ENCODE peak calls at places on chromosomes 7 and 10, in seven cellular contexts. O is DND-41, Q is mesenchymal stem cell, B is mammary epithelial cell, G is H9, M is GM23248, F is astrocyte. K is an unnamed sample.

GRCh38 chr10:112471878-112472487 is 25.0 kb downstream of the VTI1A start:
- DNase-seq in O (no peak), Q (peak), B (peak), G (no peak), M (peak), F (peak), K (no peak)

GRCh38 chr7:99036531-99037175 is 107.3 kb downstream of the SMURF1 start:
- DNase-seq in O (peak), Q (peak), B (peak), G (peak), M (peak), F (peak), K (no peak)

GRCh38 chr7:43318188-43318587 is 205.7 kb downstream of the HECW1 start:
- DNase-seq in O (no peak), Q (no peak), B (no peak), G (no peak), M (peak), F (no peak), K (no peak)

GRCh38 chr7:154750353-154750801 is 252.5 kb downstream of the PAXIP1 start:
- DNase-seq in O (no peak), Q (no peak), B (no peak), G (no peak), M (no peak), F (no peak), K (no peak)

GRCh38 chr7:80748302-80749042 is 110.0 kb downstream of the CD36 start:
- DNase-seq in O (no peak), Q (no peak), B (no peak), G (no peak), M (no peak), F (peak), K (no peak)

GRCh38 chr7:148699024-148699771 is 495 bp downstream of the CUL1 start:
- DNase-seq in O (peak), Q (peak), B (peak), G (peak), M (peak), F (peak), K (no peak)

GRCh38 chr10:86413046-86413728 is 46.6 kb upstream of the GRID1 start:
- DNase-seq in O (peak), Q (peak), B (no peak), G (no peak), M (peak), F (peak), K (no peak)

GRCh38 chr10:73771722-73772279 is 10.0 kb upstream of the CHCHD1 start:
- DNase-seq in O (no peak), Q (no peak), B (no peak), G (peak), M (peak), F (no peak), K (peak)

GRCh38 chr7:131052285-131052942 is 275.3 kb upstream of the MKLN1 start:
- DNase-seq in O (peak), Q (no peak), B (no peak), G (no peak), M (no peak), F (no peak), K (no peak)

GRCh38 chr10:54133201-54133600 is 667.8 kb downstream of the PCDH15 start:
- DNase-seq in O (no peak), Q (peak), B (no peak), G (no peak), M (no peak), F (no peak), K (no peak)

DNA sequence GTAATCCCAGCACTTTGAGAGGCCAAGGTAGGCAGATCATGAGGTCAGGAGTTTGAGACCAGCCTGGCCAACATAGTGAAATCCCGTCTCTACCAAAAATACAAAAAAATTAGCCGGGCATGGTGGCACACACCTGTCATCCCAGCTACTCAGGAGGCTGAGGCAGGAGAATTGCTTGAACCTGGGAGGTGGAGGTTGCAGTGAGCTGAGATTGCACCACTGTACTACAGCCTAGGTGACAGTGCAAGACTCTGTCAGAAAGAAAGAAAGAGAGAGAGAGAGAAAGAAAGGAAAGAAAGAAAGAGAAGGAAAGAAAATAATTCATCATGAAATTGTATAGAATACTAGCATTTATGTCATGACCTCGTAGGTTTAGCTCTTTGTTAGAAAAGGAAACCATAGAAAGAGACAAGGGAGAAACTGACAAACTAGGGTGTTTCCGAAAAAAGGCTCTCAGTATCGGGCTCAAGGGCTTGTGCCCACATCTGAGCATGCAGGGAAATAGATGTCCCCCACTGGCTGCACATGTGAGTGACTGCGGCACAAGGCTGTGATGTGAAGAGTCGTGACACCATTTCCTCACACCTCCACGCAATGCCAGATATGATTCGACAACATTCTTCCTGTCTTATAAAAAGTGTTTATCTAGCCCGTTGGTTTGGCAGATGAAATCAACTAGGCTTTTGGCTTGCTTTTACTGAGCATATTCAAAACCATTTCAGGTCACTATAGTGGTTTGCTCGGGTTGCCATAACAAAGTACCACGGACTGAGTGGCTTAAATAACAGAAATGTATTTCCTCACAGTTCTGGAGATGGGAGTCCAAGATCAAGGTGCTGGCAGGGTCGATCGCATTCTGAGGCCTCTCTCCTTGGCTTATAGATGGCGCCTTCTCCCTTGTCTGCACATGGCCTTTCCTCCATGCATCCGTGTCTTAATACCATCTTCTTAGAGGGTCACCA is 2.0 kb downstream of the SRGN start:
- DNase-seq in O (no peak), Q (no peak), B (no peak), G (no peak), M (no peak), F (peak), K (no peak)
- H3K9ac ChIP-seq in O (no peak), Q (no peak), B (no peak), G (no peak), M (no peak), F (no peak), K (no peak)

DNA sequence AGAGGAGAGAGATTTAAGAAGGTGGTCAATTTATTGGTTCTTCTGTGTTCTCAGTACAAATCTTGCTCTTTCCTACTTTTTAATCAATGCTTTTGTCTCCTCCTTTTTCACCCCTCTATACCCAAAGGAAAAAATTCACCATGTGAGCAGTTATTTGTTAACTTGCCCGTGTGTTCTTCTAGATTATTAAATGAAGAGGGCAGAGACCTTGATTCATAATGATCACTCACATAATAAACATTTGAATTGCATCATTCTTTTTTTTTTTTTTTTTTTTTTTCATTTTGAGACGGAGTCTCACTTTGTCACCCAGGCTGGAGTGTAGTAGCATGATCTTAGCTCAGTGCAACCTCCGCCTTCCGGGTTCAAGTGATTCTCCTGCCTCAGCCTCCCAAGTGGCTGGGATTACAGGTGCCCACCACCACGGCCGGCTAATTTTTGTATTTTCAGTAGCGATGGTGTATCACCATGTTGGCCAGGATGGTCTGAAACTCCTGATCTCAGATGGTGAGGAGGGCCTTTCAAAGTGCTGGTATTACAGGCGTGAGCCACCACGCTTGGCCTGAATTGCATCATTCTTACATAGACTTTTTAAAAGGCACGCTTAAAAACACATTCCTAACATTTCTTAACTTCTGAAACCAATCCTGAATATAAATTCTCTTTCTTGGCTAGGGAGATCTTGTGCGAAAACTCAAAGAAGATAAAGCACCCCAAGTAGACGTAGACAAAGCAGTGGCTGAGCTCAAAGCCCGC is 3.6 kb downstream of the GARS1 start:
- DNase-seq in O (no peak), Q (no peak), B (peak), G (no peak), M (peak), F (no peak), K (no peak)
- H3K9ac ChIP-seq in O (no peak), Q (peak), B (no peak), G (no peak), M (peak), F (no peak), K (peak)

DNA sequence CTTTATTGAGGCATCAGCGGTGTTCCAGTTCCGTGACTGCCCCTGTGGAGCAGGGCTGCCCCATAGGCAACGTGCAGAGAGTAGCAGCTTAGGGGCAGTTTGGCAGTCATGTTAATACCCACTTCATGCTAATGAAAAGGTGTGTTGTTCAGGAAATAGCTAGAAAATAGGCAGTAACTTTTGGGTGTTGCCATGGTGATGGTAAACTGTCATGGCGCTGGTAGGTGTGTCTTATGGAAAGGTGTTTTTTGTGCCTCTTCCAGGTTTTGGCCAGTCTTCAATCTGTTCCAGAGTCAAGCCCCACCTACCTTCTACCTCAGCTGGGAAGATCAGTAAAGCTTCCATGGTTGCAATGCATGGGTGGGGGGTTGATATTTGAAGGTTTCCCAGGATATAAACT is 36.3 kb upstream of the MINDY3 start:
- DNase-seq in O (no peak), Q (no peak), B (no peak), G (no peak), M (no peak), F (no peak), K (no peak)
- H3K9ac ChIP-seq in O (no peak), Q (no peak), B (no peak), G (no peak), M (no peak), F (no peak), K (no peak)

DNA sequence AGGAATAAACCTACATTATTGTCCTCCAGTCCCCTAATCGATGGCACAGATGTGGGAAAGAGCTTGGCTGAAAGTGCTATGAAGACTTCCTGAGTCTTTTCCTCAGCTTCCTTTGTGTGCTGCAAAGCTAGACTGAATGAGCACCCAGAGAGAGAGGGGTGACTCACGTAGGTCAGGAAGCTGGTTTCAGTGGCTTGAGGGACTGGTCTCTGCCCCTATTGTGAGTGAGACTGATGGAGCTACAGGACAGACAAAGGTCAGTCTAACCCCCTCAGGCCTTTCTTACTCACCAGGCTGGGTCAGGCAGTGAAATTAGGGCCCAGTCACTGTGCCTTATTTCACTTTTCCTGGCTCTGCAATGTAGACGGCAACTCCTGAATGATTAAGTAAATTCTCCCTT is 171.1 kb upstream of the GRB10 start:
- DNase-seq in O (no peak), Q (peak), B (peak), G (no peak), M (peak), F (peak), K (no peak)
- H3K9ac ChIP-seq in O (no peak), Q (no peak), B (no peak), G (no peak), M (no peak), F (no peak), K (no peak)

GRCh38 chr7:116525298-116525912 is 569 bp downstream of the CAV1 start:
- DNase-seq in O (no peak), Q (peak), B (peak), G (peak), M (peak), F (no peak), K (no peak)

GRCh38 chr7:116528008-116528789 is 3.4 kb downstream of the CAV1 start:
- DNase-seq in O (no peak), Q (peak), B (peak), G (no peak), M (peak), F (peak), K (no peak)

GRCh38 chr7:116525913-116526857 is 1.3 kb downstream of the CAV1 start:
- DNase-seq in O (no peak), Q (peak), B (peak), G (peak), M (peak), F (peak), K (no peak)

GRCh38 chr7:116527521-116527920 is 2.7 kb downstream of the CAV1 start:
- DNase-seq in O (no peak), Q (peak), B (no peak), G (no peak), M (peak), F (no peak), K (no peak)

GRCh38 chr7:116526897-116527296 is 2.1 kb downstream of the CAV1 start:
- DNase-seq in O (no peak), Q (peak), B (peak), G (no peak), M (peak), F (no peak), K (no peak)
- H3K9ac ChIP-seq in O (no peak), Q (peak), B (peak), G (no peak), M (peak), F (peak), K (peak)

GRCh38 chr7:137717045-137717444 is 129.7 kb downstream of the DGKI start:
- DNase-seq in O (no peak), Q (no peak), B (no peak), G (no peak), M (peak), F (no peak), K (no peak)

GRCh38 chr7:137717811-137718271 is 128.9 kb downstream of the DGKI start:
- DNase-seq in O (no peak), Q (peak), B (no peak), G (peak), M (peak), F (peak), K (no peak)

GRCh38 chr7:137715546-137715945 is 131.2 kb downstream of the DGKI start:
- DNase-seq in O (no peak), Q (no peak), B (peak), G (no peak), M (peak), F (peak), K (no peak)

GRCh38 chr7:137715101-137715500 is 131.7 kb downstream of the DGKI start:
- DNase-seq in O (no peak), Q (no peak), B (no peak), G (no peak), M (peak), F (no peak), K (no peak)

DNA sequence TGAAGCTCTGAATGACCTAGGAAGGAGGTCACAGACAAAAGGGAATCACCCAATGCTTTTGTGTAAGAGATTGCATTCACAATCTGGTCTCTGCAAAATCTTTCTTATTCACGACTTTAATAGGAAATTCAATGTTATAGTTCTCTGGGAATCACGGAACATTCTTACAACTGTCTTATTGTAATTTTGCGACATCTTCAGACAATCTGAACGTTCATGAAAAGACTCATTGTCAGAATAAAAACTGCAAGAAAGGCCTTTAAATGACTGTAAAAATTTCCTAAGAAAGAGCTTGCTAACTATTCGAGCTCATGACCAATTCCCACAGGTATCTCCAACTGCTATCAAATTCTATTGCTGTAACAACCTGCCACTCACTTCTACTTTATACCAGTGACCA is 130.7 kb downstream of the DGKI start:
- DNase-seq in O (no peak), Q (no peak), B (no peak), G (no peak), M (no peak), F (no peak), K (no peak)
- H3K9ac ChIP-seq in O (no peak), Q (no peak), B (no peak), G (no peak), M (peak), F (no peak), K (no peak)

GRCh38 chr7:116209561-116210070 is 723 bp upstream of the TES start:
- DNase-seq in O (no peak), Q (no peak), B (no peak), G (no peak), M (peak), F (no peak), K (no peak)
- H3K9ac ChIP-seq in O (no peak), Q (no peak), B (no peak), G (no peak), M (no peak), F (peak), K (no peak)

DNA sequence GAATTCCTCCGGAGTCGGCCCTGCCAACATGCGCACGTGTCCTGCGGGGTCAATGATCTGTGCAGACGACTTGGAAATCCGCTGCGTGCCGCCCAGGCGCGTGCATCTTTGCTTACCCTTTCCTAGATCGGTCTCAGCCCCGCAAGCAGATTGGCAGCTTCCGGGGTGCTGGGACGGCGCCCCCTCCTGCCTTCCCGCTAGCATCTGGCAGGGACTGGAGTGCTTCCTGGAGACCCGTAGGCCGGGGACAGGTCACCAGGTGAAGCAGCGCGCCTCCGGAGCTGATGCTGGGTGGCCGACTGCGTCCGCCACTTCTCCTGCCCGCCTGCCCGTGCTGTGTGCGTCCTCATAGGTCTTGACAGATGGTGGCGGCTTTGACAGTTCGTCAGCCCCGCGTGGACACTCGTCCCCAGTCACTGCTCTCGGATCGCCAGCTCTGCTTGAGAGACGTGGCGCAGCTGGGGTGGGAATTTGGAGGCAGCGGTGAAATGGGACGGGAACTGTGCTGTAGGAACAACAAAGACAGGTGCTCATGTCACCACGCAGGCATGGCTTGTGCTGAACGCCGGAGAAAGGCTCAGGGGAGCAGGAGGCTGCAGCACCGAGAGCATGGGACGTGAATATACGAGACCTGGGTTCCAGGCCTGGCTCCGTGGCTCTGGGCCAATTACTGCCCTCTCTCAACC is 21.9 kb upstream of the KCNK18 start:
- DNase-seq in O (no peak), Q (peak), B (peak), G (peak), M (no peak), F (no peak), K (no peak)
- H3K9ac ChIP-seq in O (no peak), Q (peak), B (no peak), G (no peak), M (no peak), F (no peak), K (peak)

GRCh38 chr10:93921338-93921737 is 27.6 kb downstream of the SLC35G1 start:
- DNase-seq in O (peak), Q (no peak), B (no peak), G (peak), M (no peak), F (no peak), K (no peak)

GRCh38 chr10:93926613-93927012 is 32.8 kb downstream of the SLC35G1 start:
- DNase-seq in O (no peak), Q (no peak), B (peak), G (no peak), M (peak), F (peak), K (no peak)
- H3K9ac ChIP-seq in O (no peak), Q (no peak), B (no peak), G (no peak), M (no peak), F (no peak), K (no peak)

DNA sequence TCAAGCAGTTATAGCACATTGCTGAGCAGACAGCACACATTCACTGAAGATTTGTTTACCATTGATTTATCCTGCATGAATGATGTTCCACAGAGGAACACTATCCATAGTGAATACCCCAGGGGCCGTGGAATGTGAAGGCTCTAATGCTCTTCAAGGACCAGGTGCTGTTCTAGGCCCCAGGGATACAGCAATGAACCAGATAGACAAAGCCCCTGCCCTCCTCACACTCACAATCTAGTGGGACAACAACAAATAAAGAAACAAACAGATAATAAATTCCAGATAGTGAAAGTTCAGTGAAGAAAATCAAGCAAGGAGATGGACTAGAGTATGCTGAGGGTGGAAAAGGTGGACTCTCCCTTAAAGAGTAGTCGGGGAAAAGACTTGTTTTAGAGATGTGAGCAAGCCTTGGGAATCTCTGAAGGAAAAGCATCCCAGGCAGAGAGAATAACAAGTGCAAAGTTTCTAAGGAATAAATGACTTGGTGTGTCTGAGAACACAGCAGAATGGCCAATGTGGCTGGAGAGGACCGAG is 117.7 kb downstream of the CCDC71L start:
- DNase-seq in O (no peak), Q (no peak), B (no peak), G (no peak), M (no peak), F (no peak), K (no peak)
- H3K9ac ChIP-seq in O (no peak), Q (peak), B (no peak), G (no peak), M (peak), F (no peak), K (no peak)

K was measured in keratinocyte.